ENCODE peak calls at places on chromosome 2, in seven cellular contexts. One of them, this sample, is unnamed.

GRCh38 chr2:75565523-75566449 is 5.0 kb upstream of the EVA1A start:
- DNase-seq in epithelial cell of esophagus: peak
- DNase-seq in WERI-Rb-1: no peak
- DNase-seq in CD8-positive, alpha-beta memory T cell: no peak
- DNase-seq in right cardiac atrium: no peak
- DNase-seq in lung: no peak
- DNase-seq in fibroblast of pulmonary artery: no peak
- DNase-seq in this sample: no peak

GRCh38 chr2:174485763-174486613 is 841 bp downstream of the GPR155 start:
- DNase-seq in epithelial cell of esophagus: peak
- DNase-seq in WERI-Rb-1: no peak
- DNase-seq in CD8-positive, alpha-beta memory T cell: peak
- DNase-seq in right cardiac atrium: peak
- DNase-seq in lung: no peak
- DNase-seq in fibroblast of pulmonary artery: peak
- DNase-seq in this sample: no peak

GRCh38 chr2:195419033-195419432 is 238.0 kb upstream of the SLC39A10 start:
- DNase-seq in epithelial cell of esophagus: no peak
- DNase-seq in WERI-Rb-1: no peak
- DNase-seq in CD8-positive, alpha-beta memory T cell: no peak
- DNase-seq in right cardiac atrium: no peak
- DNase-seq in lung: no peak
- DNase-seq in fibroblast of pulmonary artery: no peak
- DNase-seq in this sample: no peak

GRCh38 chr2:225526731-225527427 is 127.4 kb downstream of the NYAP2 start:
- DNase-seq in epithelial cell of esophagus: no peak
- DNase-seq in WERI-Rb-1: no peak
- DNase-seq in CD8-positive, alpha-beta memory T cell: no peak
- DNase-seq in right cardiac atrium: no peak
- DNase-seq in lung: no peak
- DNase-seq in fibroblast of pulmonary artery: no peak
- DNase-seq in this sample: no peak

GRCh38 chr2:176432439-176432838 is 163.2 kb downstream of the MTX2 start:
- DNase-seq in epithelial cell of esophagus: peak
- DNase-seq in WERI-Rb-1: no peak
- DNase-seq in CD8-positive, alpha-beta memory T cell: no peak
- DNase-seq in right cardiac atrium: no peak
- DNase-seq in lung: no peak
- DNase-seq in fibroblast of pulmonary artery: no peak
- DNase-seq in this sample: no peak

GRCh38 chr2:120546077-120546864 is 189.4 kb upstream of the GLI2 start:
- DNase-seq in epithelial cell of esophagus: peak
- DNase-seq in WERI-Rb-1: no peak
- DNase-seq in CD8-positive, alpha-beta memory T cell: no peak
- DNase-seq in right cardiac atrium: peak
- DNase-seq in lung: no peak
- DNase-seq in fibroblast of pulmonary artery: peak
- DNase-seq in this sample: peak

GRCh38 chr2:118032169-118033013 is 18.5 kb upstream of the CCDC93 start:
- DNase-seq in epithelial cell of esophagus: peak
- DNase-seq in WERI-Rb-1: peak
- DNase-seq in CD8-positive, alpha-beta memory T cell: peak
- DNase-seq in right cardiac atrium: peak
- DNase-seq in lung: no peak
- DNase-seq in fibroblast of pulmonary artery: peak
- DNase-seq in this sample: no peak

GRCh38 chr2:235027558-235028214 is 75.9 kb downstream of the SH3BP4 start:
- DNase-seq in epithelial cell of esophagus: peak
- DNase-seq in WERI-Rb-1: no peak
- DNase-seq in CD8-positive, alpha-beta memory T cell: no peak
- DNase-seq in right cardiac atrium: no peak
- DNase-seq in lung: no peak
- DNase-seq in fibroblast of pulmonary artery: peak
- DNase-seq in this sample: no peak

GRCh38 chr2:172282944-172283343 is 144.4 kb upstream of the ITGA6 start:
- DNase-seq in epithelial cell of esophagus: peak
- DNase-seq in WERI-Rb-1: peak
- DNase-seq in CD8-positive, alpha-beta memory T cell: no peak
- DNase-seq in right cardiac atrium: no peak
- DNase-seq in lung: no peak
- DNase-seq in fibroblast of pulmonary artery: peak
- DNase-seq in this sample: no peak

GRCh38 chr2:157264099-157264498 is 6.6 kb downstream of the GALNT5 start:
- DNase-seq in epithelial cell of esophagus: peak
- DNase-seq in WERI-Rb-1: no peak
- DNase-seq in CD8-positive, alpha-beta memory T cell: no peak
- DNase-seq in right cardiac atrium: no peak
- DNase-seq in lung: no peak
- DNase-seq in fibroblast of pulmonary artery: peak
- DNase-seq in this sample: no peak

GRCh38 chr2:215461836-215462532 is 26.1 kb upstream of the FN1 start:
- DNase-seq in epithelial cell of esophagus: peak
- DNase-seq in WERI-Rb-1: no peak
- DNase-seq in CD8-positive, alpha-beta memory T cell: no peak
- DNase-seq in right cardiac atrium: no peak
- DNase-seq in lung: no peak
- DNase-seq in fibroblast of pulmonary artery: peak
- DNase-seq in this sample: no peak

GRCh38 chr2:151795646-151796240 is 32.5 kb downstream of the ARL5A start:
- DNase-seq in epithelial cell of esophagus: no peak
- DNase-seq in WERI-Rb-1: no peak
- DNase-seq in CD8-positive, alpha-beta memory T cell: no peak
- DNase-seq in right cardiac atrium: no peak
- DNase-seq in lung: no peak
- DNase-seq in fibroblast of pulmonary artery: no peak
- DNase-seq in this sample: no peak

GRCh38 chr2:150449856-150450255 is 37.6 kb downstream of the RND3 start:
- DNase-seq in epithelial cell of esophagus: peak
- DNase-seq in WERI-Rb-1: no peak
- DNase-seq in CD8-positive, alpha-beta memory T cell: no peak
- DNase-seq in right cardiac atrium: no peak
- DNase-seq in lung: no peak
- DNase-seq in fibroblast of pulmonary artery: no peak
- DNase-seq in this sample: no peak

GRCh38 chr2:50546790-50547189 is 485.1 kb downstream of the NRXN1 start:
- DNase-seq in epithelial cell of esophagus: peak
- DNase-seq in WERI-Rb-1: no peak
- DNase-seq in CD8-positive, alpha-beta memory T cell: no peak
- DNase-seq in right cardiac atrium: no peak
- DNase-seq in lung: no peak
- DNase-seq in fibroblast of pulmonary artery: no peak
- DNase-seq in this sample: no peak

GRCh38 chr2:71864085-71864484 is 283.6 kb downstream of the CYP26B1 start:
- DNase-seq in epithelial cell of esophagus: no peak
- DNase-seq in WERI-Rb-1: no peak
- DNase-seq in CD8-positive, alpha-beta memory T cell: no peak
- DNase-seq in right cardiac atrium: no peak
- DNase-seq in lung: no peak
- DNase-seq in fibroblast of pulmonary artery: no peak
- DNase-seq in this sample: no peak

GRCh38 chr2:88590998-88591613 is 36.2 kb downstream of the EIF2AK3 start:
- DNase-seq in epithelial cell of esophagus: peak
- DNase-seq in WERI-Rb-1: peak
- DNase-seq in CD8-positive, alpha-beta memory T cell: peak
- DNase-seq in right cardiac atrium: no peak
- DNase-seq in lung: peak
- DNase-seq in fibroblast of pulmonary artery: peak
- DNase-seq in this sample: no peak

GRCh38 chr2:203913947-203914346 is 22.6 kb upstream of the ICOS start:
- DNase-seq in epithelial cell of esophagus: no peak
- DNase-seq in WERI-Rb-1: no peak
- DNase-seq in CD8-positive, alpha-beta memory T cell: no peak
- DNase-seq in right cardiac atrium: no peak
- DNase-seq in lung: no peak
- DNase-seq in fibroblast of pulmonary artery: no peak
- DNase-seq in this sample: no peak

GRCh38 chr2:233424028-233424951 is 70.0 kb downstream of the DGKD start:
- DNase-seq in epithelial cell of esophagus: peak
- DNase-seq in WERI-Rb-1: no peak
- DNase-seq in CD8-positive, alpha-beta memory T cell: no peak
- DNase-seq in right cardiac atrium: peak
- DNase-seq in lung: peak
- DNase-seq in fibroblast of pulmonary artery: peak
- DNase-seq in this sample: peak

GRCh38 chr2:108594132-108594981 is 60.1 kb downstream of the LIMS1 start:
- DNase-seq in epithelial cell of esophagus: peak
- DNase-seq in WERI-Rb-1: no peak
- DNase-seq in CD8-positive, alpha-beta memory T cell: no peak
- DNase-seq in right cardiac atrium: no peak
- DNase-seq in lung: no peak
- DNase-seq in fibroblast of pulmonary artery: peak
- DNase-seq in this sample: no peak

GRCh38 chr2:64934530-64934929 is 54.7 kb upstream of the SLC1A4 start:
- DNase-seq in epithelial cell of esophagus: peak
- DNase-seq in WERI-Rb-1: peak
- DNase-seq in CD8-positive, alpha-beta memory T cell: no peak
- DNase-seq in right cardiac atrium: no peak
- DNase-seq in lung: no peak
- DNase-seq in fibroblast of pulmonary artery: no peak
- DNase-seq in this sample: no peak

GRCh38 chr2:181411105-181411849 is 45.9 kb upstream of the ITGA4 start:
- DNase-seq in epithelial cell of esophagus: no peak
- DNase-seq in WERI-Rb-1: peak
- DNase-seq in CD8-positive, alpha-beta memory T cell: no peak
- DNase-seq in right cardiac atrium: no peak
- DNase-seq in lung: no peak
- DNase-seq in fibroblast of pulmonary artery: peak
- DNase-seq in this sample: no peak

GRCh38 chr2:34102359-34102758 is 503.3 kb upstream of the FAM98A start:
- DNase-seq in epithelial cell of esophagus: peak
- DNase-seq in WERI-Rb-1: no peak
- DNase-seq in CD8-positive, alpha-beta memory T cell: no peak
- DNase-seq in right cardiac atrium: no peak
- DNase-seq in lung: no peak
- DNase-seq in fibroblast of pulmonary artery: peak
- DNase-seq in this sample: no peak

GRCh38 chr2:40448476-40449079 is 3.3 kb downstream of the SLC8A1 start:
- DNase-seq in epithelial cell of esophagus: peak
- DNase-seq in WERI-Rb-1: peak
- DNase-seq in CD8-positive, alpha-beta memory T cell: no peak
- DNase-seq in right cardiac atrium: no peak
- DNase-seq in lung: no peak
- DNase-seq in fibroblast of pulmonary artery: peak
- DNase-seq in this sample: no peak

GRCh38 chr2:10030311-10030736 is 13.0 kb upstream of the KLF11 start:
- DNase-seq in epithelial cell of esophagus: no peak
- DNase-seq in WERI-Rb-1: peak
- DNase-seq in CD8-positive, alpha-beta memory T cell: no peak
- DNase-seq in right cardiac atrium: peak
- DNase-seq in lung: no peak
- DNase-seq in fibroblast of pulmonary artery: no peak
- DNase-seq in this sample: no peak

GRCh38 chr2:113930448-113930847 is 40.6 kb downstream of the ACTR3 start:
- DNase-seq in epithelial cell of esophagus: no peak
- DNase-seq in WERI-Rb-1: no peak
- DNase-seq in CD8-positive, alpha-beta memory T cell: no peak
- DNase-seq in right cardiac atrium: no peak
- DNase-seq in lung: no peak
- DNase-seq in fibroblast of pulmonary artery: no peak
- DNase-seq in this sample: no peak

GRCh38 chr2:45391866-45392265 is 219.2 kb downstream of the SRBD1 start:
- DNase-seq in epithelial cell of esophagus: no peak
- DNase-seq in WERI-Rb-1: no peak
- DNase-seq in CD8-positive, alpha-beta memory T cell: no peak
- DNase-seq in right cardiac atrium: no peak
- DNase-seq in lung: no peak
- DNase-seq in fibroblast of pulmonary artery: peak
- DNase-seq in this sample: no peak

GRCh38 chr2:224946911-224947310 is 95.4 kb downstream of the DOCK10 start:
- DNase-seq in epithelial cell of esophagus: peak
- DNase-seq in WERI-Rb-1: no peak
- DNase-seq in CD8-positive, alpha-beta memory T cell: peak
- DNase-seq in right cardiac atrium: no peak
- DNase-seq in lung: no peak
- DNase-seq in fibroblast of pulmonary artery: peak
- DNase-seq in this sample: no peak

GRCh38 chr2:218960196-218961165 is 1.0 kb downstream of the CDK5R2 start:
- DNase-seq in epithelial cell of esophagus: no peak
- DNase-seq in WERI-Rb-1: peak
- DNase-seq in CD8-positive, alpha-beta memory T cell: no peak
- DNase-seq in right cardiac atrium: no peak
- DNase-seq in lung: no peak
- DNase-seq in fibroblast of pulmonary artery: no peak
- DNase-seq in this sample: no peak
- H3K4me3 ChIP-seq in epithelial cell of esophagus: no peak
- H3K4me3 ChIP-seq in WERI-Rb-1: peak
- H3K4me3 ChIP-seq in CD8-positive, alpha-beta memory T cell: no peak
- H3K4me3 ChIP-seq in right cardiac atrium: no peak
- H3K4me3 ChIP-seq in lung: no peak
- H3K4me3 ChIP-seq in fibroblast of pulmonary artery: no peak
- H3K4me3 ChIP-seq in this sample: peak

GRCh38 chr2:636151-636621 is 41.0 kb downstream of the TMEM18 start:
- DNase-seq in epithelial cell of esophagus: no peak
- DNase-seq in WERI-Rb-1: no peak
- DNase-seq in CD8-positive, alpha-beta memory T cell: no peak
- DNase-seq in right cardiac atrium: no peak
- DNase-seq in lung: peak
- DNase-seq in fibroblast of pulmonary artery: no peak
- DNase-seq in this sample: peak
- H3K4me3 ChIP-seq in epithelial cell of esophagus: no peak
- H3K4me3 ChIP-seq in WERI-Rb-1: no peak
- H3K4me3 ChIP-seq in CD8-positive, alpha-beta memory T cell: peak
- H3K4me3 ChIP-seq in right cardiac atrium: no peak
- H3K4me3 ChIP-seq in lung: no peak
- H3K4me3 ChIP-seq in fibroblast of pulmonary artery: no peak
- H3K4me3 ChIP-seq in this sample: no peak

DNA sequence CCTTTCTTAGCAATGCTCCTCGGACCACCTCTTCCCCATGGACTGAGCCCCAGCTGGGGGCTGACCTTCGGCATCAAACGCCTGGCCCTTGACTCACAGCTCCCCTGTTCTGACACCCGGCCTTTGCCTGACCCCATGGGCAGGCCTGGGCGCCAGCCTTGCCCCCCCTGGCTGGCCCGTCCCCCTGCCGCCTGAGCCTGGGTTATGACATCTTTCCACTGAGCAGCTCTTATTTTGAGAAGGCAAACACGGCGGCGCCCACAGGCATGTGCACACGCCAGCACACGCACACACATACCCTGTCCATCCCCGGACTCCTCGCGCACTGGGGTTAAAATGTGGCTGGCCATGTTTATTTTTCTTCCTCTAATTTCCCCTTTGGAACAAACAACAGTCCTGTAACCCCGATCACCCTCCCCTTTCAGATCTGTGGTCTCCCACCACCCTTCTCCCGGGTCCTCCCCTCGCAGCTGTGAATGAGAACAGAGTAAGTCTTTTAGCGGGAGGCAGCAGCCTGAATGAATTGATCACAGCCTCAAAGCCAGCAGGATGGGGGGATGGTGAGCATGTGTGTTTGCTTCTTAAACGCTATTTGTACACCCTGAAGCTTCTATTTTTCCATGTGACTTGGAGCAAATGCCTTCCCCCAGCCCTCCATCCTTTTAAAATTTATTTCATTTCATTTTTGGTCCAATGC is 11.8 kb upstream of the ATOH8 start:
- DNase-seq in epithelial cell of esophagus: peak
- DNase-seq in WERI-Rb-1: peak
- DNase-seq in CD8-positive, alpha-beta memory T cell: no peak
- DNase-seq in right cardiac atrium: peak
- DNase-seq in lung: peak
- DNase-seq in fibroblast of pulmonary artery: peak
- DNase-seq in this sample: peak
- H3K4me3 ChIP-seq in epithelial cell of esophagus: no peak
- H3K4me3 ChIP-seq in WERI-Rb-1: no peak
- H3K4me3 ChIP-seq in CD8-positive, alpha-beta memory T cell: no peak
- H3K4me3 ChIP-seq in right cardiac atrium: no peak
- H3K4me3 ChIP-seq in lung: no peak
- H3K4me3 ChIP-seq in fibroblast of pulmonary artery: no peak
- H3K4me3 ChIP-seq in this sample: no peak

GRCh38 chr2:68292108-68292710 is 27.5 kb downstream of the CNRIP1 start:
- DNase-seq in epithelial cell of esophagus: peak
- DNase-seq in WERI-Rb-1: peak
- DNase-seq in CD8-positive, alpha-beta memory T cell: peak
- DNase-seq in right cardiac atrium: no peak
- DNase-seq in lung: no peak
- DNase-seq in fibroblast of pulmonary artery: peak
- DNase-seq in this sample: no peak
- H3K4me3 ChIP-seq in epithelial cell of esophagus: no peak
- H3K4me3 ChIP-seq in WERI-Rb-1: no peak
- H3K4me3 ChIP-seq in CD8-positive, alpha-beta memory T cell: no peak
- H3K4me3 ChIP-seq in right cardiac atrium: no peak
- H3K4me3 ChIP-seq in lung: no peak
- H3K4me3 ChIP-seq in fibroblast of pulmonary artery: no peak
- H3K4me3 ChIP-seq in this sample: no peak